ENCODE peak calls at places on chromosomes 12 and 14, in five cellular contexts. M is A549, W is K562, P is HEK293T, N is HepG2. T is an unnamed sample.

GRCh38 chr12:58302487-58303011 is 361.2 kb downstream of the ATP23 start:
- DNase-seq in P (no peak), W (no peak), N (no peak), M (no peak), T (no peak)

GRCh38 chr12:68630050-68630449 is 19.4 kb downstream of the RAP1B start:
- DNase-seq in W (no peak), M (no peak), P (no peak), N (no peak), T (no peak)

GRCh38 chr12:21221778-21222177 is 90.8 kb downstream of the SLCO1B1 start:
- DNase-seq in W (no peak), M (no peak), N (no peak), P (no peak), T (no peak)

GRCh38 chr12:32110942-32111341 is 4.3 kb downstream of the BICD1 start:
- DNase-seq in N (no peak), M (no peak), P (no peak), W (no peak), T (no peak)

GRCh38 chr12:45415393-45415817 is 199.5 kb downstream of the ANO6 start:
- DNase-seq in M (peak), W (no peak), N (peak), P (peak), T (peak)

GRCh38 chr14:61034416-61035100 is 53.5 kb downstream of the SLC38A6 start:
- DNase-seq in W (no peak), N (no peak), P (no peak), M (no peak), T (no peak)

GRCh38 chr12:1204581-1205121 is 213.6 kb downstream of the ERC1 start:
- DNase-seq in M (no peak), P (no peak), N (no peak), W (no peak), T (no peak)

GRCh38 chr12:77980782-77981181 is 150.1 kb downstream of the NAV3 start:
- DNase-seq in M (no peak), W (no peak), P (no peak), N (no peak), T (no peak)

GRCh38 chr12:96861656-96862055 is 45.4 kb upstream of the NEDD1 start:
- DNase-seq in N (no peak), M (no peak), P (no peak), W (no peak), T (no peak)

GRCh38 chr12:12749433-12749832 is 32.3 kb downstream of the CDKN1B start:
- DNase-seq in W (no peak), P (no peak), N (peak), M (no peak), T (no peak)

GRCh38 chr14:69268763-69269162 is 8.8 kb downstream of the GALNT16 start:
- DNase-seq in N (no peak), W (no peak), P (no peak), M (no peak), T (peak)

GRCh38 chr12:991350-992278 is 591 bp downstream of the ERC1 start:
- DNase-seq in W (peak), P (peak), M (peak), N (no peak), T (peak)

GRCh38 chr14:69398818-69399210 is 322 bp downstream of the SLC39A9 start:
- DNase-seq in W (no peak), N (no peak), P (no peak), M (no peak), T (no peak)

GRCh38 chr12:14367097-14367661 is 1.7 kb downstream of the ATF7IP start:
- DNase-seq in M (no peak), N (peak), P (no peak), W (no peak), T (peak)

GRCh38 chr12:4745249-4745648 is 25.0 kb downstream of the GALNT8 start:
- DNase-seq in N (no peak), P (no peak), W (no peak), M (no peak), T (no peak)

GRCh38 chr12:123522164-123522563 is 11.4 kb downstream of the RILPL1 start:
- DNase-seq in W (peak), N (no peak), M (no peak), P (no peak), T (no peak)

GRCh38 chr14:56797569-56798446 is 12.5 kb downstream of the OTX2 start:
- DNase-seq in P (no peak), M (no peak), N (no peak), W (no peak), T (no peak)

GRCh38 chr14:31930493-31931225 is 146.4 kb upstream of the ARHGAP5 start:
- DNase-seq in M (peak), W (no peak), N (peak), P (no peak), T (peak)

GRCh38 chr14:90523961-90524875 is 127.4 kb downstream of the CALM1 start:
- DNase-seq in P (no peak), W (no peak), N (no peak), M (no peak), T (no peak)

GRCh38 chr14:101843665-101844064 is 82.2 kb downstream of the PPP2R5C start:
- DNase-seq in W (no peak), M (no peak), P (no peak), N (no peak), T (no peak)

GRCh38 chr14:103550451-103551337 is 11.8 kb downstream of the BAG5 start:
- DNase-seq in N (no peak), W (no peak), M (no peak), P (no peak), T (no peak)

GRCh38 chr14:36874396-36875138 is 212.9 kb downstream of the PAX9 start:
- DNase-seq in W (no peak), M (no peak), P (no peak), N (no peak), T (no peak)

GRCh38 chr14:101705733-101706508 is 55.6 kb upstream of the PPP2R5C start:
- DNase-seq in M (no peak), P (no peak), N (no peak), W (no peak), T (no peak)

GRCh38 chr14:94903338-94903737 is 133.4 kb upstream of the GSC start:
- DNase-seq in N (no peak), P (no peak), M (no peak), W (no peak), T (no peak)

GRCh38 chr14:95320076-95320895 is 578 bp upstream of the CLMN start:
- DNase-seq in N (no peak), W (no peak), M (no peak), P (no peak), T (no peak)

GRCh38 chr14:37583358-37584210 is 11.5 kb downstream of the FOXA1 start:
- DNase-seq in M (no peak), N (peak), W (no peak), P (peak), T (no peak)

GRCh38 chr14:63512861-63513260 is 30.3 kb downstream of the PPP2R5E start:
- DNase-seq in N (no peak), M (no peak), W (no peak), P (no peak), T (peak)

GRCh38 chr12:89951050-89951693 is 242.5 kb upstream of the ATP2B1 start:
- DNase-seq in N (no peak), W (no peak), P (peak), M (peak), T (peak)

GRCh38 chr12:47038270-47038748 is 41.1 kb upstream of the PCED1B start:
- DNase-seq in N (no peak), W (no peak), M (peak), P (no peak), T (peak)

GRCh38 chr12:116015525-116015924 is 262.0 kb downstream of the MED13L start:
- DNase-seq in N (peak), W (no peak), M (peak), P (peak), T (peak)

GRCh38 chr12:42130670-42131402 is 13.8 kb downstream of the GXYLT1 start:
- DNase-seq in N (no peak), W (no peak), P (no peak), M (no peak), T (peak)

GRCh38 chr14:32382704-32383103 is 53.6 kb downstream of the AKAP6 start:
- DNase-seq in W (no peak), P (peak), M (no peak), N (no peak), T (no peak)

GRCh38 chr12:49961993-49962764 is 507 bp downstream of the AQP5 start:
- DNase-seq in P (no peak), W (no peak), M (no peak), N (no peak), T (no peak)

GRCh38 chr14:72480465-72481243 is 413.2 kb downstream of the DPF3 start:
- DNase-seq in P (no peak), N (no peak), W (peak), M (no peak), T (peak)

GRCh38 chr14:89178376-89178775 is 238.7 kb downstream of the FOXN3 start:
- DNase-seq in P (no peak), W (no peak), M (no peak), N (no peak), T (no peak)

GRCh38 chr14:36516719-36517241 is 3.3 kb downstream of the NKX2-1 start:
- DNase-seq in P (no peak), N (no peak), M (no peak), W (no peak), T (no peak)

DNA sequence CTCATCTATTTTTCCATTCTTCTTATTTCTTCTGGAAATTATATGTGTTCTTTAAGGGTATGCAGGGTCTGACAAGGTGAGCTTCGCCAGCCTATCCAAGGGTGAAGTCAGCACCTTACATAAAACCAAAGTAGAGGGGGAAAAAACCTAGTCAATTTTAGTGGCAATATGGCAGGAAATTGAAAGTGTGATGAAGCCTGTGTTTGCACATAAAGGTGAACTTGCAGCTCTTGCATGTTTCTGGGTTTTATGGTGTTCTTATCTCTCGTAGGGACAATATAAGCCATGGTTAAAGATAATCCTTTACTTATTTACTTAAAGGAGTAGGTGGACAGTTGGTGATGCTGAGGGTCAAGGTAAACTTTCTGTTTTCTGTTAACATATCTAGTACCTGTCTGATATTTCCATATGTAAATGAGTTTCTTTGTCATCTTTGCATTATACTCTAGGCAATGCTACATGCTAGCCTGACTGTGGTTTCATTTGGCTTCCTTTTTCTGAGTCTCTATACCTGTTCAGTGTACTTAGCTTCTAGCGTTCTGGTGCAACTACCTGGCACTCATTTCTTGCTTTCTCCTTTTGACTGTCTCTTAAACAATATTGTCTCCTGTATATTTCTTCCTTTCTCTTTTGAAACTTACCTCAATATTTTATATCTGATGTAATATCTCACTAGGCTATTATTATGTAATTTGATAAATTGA is 32.9 kb downstream of the CCDC91 start:
- DNase-seq in N (no peak), M (no peak), W (no peak), P (no peak), T (no peak)
- TF ChIP-seq BHLHE40 in N (no peak), M (no peak), W (no peak), P (no peak), T (no peak)

GRCh38 chr12:64160718-64161060 is 61.4 kb downstream of the KICS2 start:
- DNase-seq in P (no peak), M (no peak), N (no peak), W (no peak), T (peak)
- TF ChIP-seq BHLHE40 in P (no peak), M (no peak), N (no peak), W (no peak), T (no peak)

GRCh38 chr14:105420141-105420975 is 731 bp downstream of the MTA1 start:
- DNase-seq in M (no peak), P (peak), W (peak), N (no peak), T (no peak)

GRCh38 chr14:105416671-105417070 is 3.0 kb upstream of the MTA1 start:
- DNase-seq in P (no peak), W (no peak), M (no peak), N (no peak), T (no peak)

GRCh38 chr14:105419055-105419304 is 647 bp upstream of the MTA1 start:
- DNase-seq in P (no peak), W (no peak), N (no peak), M (no peak), T (no peak)

GRCh38 chr14:105419305-105420091 is at the start of gene MTA1:
- DNase-seq in N (peak), W (peak), P (peak), M (no peak), T (peak)

DNA sequence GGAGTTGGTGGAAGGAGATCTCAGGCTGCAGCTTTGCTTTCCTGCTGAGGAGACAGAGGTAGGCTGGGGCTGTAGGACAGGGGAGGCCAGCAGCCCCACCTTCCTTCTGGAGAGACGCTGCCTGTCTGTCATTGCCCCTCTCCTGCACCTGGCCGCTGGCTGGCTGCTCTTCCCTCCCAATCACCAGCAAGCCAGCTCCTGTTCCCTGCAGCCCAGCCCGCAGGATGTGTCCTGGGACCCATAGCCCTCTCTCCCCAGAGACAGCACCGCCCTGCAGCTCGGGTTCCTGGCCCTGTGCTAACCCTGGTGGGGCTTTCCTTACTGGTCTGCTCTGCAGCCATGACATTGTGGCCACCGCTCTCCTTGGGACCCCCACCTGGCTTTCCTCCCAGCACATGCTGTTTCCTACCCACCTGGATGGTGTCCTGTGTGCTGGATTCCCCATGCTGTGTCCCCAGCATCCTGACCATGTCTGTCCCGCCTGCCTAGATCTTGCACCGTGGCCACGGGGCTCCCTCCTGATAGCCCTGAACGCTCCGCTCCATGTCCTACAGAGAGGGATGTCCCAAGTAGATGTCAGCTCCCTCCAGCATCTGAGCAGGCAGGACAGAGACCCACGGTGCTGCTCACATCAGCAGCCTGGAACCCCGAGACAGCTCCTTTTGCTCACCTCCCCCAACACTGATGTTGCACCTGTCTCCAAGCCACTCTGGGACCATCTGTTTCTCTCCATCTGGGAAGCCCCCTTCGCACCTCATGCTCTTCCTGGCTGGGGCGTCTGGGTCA is 1.2 kb upstream of the MTA1 start:
- DNase-seq in M (no peak), N (no peak), P (no peak), W (no peak), T (no peak)
- TF ChIP-seq BHLHE40 in M (no peak), N (no peak), P (no peak), W (no peak), T (no peak)

DNA sequence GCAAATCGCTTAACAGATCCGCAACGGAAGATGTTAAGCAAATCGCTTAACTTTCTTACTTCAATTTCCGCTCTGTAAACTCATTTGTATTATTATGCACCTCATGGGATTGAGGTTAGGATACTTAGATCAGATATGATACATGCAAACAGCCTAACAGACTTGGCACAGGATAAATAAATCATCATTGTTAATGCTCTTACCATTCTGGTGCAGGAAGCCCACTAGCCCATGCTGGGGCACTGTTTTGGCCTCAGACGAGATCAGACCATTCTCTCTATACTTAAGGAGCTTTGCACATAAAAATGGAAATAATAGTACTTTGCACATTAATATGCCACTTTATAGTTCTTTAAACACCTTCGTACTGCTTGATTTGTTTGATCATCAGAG is 445 bp downstream of the NCAPD2 start:
- DNase-seq in N (no peak), W (no peak), P (peak), M (no peak), T (no peak)
- TF ChIP-seq BHLHE40 in N (no peak), W (no peak), P (no peak), M (no peak), T (no peak)

DNA sequence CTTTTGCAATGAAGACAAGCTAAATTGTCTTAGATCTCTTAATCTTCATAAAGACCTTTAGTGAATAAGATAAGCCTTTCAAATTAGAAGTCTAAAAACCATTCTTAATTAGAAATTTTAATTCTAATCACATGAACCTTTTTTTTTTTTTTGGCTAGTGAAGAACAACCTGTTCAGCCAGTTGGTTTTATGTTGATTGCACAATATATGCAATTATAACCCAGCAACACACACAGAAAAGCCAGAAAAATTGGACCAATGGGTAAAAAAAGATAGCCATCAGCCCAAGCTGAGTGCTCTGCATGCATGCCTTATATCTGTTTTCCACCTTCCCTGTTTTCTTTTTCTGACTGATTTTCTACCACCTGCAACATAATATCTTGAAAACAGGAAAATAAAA is 252.2 kb downstream of the SYT10 start:
- DNase-seq in P (no peak), W (no peak), M (no peak), N (no peak), T (no peak)
- TF ChIP-seq BHLHE40 in P (no peak), W (no peak), M (no peak), N (no peak), T (no peak)

DNA sequence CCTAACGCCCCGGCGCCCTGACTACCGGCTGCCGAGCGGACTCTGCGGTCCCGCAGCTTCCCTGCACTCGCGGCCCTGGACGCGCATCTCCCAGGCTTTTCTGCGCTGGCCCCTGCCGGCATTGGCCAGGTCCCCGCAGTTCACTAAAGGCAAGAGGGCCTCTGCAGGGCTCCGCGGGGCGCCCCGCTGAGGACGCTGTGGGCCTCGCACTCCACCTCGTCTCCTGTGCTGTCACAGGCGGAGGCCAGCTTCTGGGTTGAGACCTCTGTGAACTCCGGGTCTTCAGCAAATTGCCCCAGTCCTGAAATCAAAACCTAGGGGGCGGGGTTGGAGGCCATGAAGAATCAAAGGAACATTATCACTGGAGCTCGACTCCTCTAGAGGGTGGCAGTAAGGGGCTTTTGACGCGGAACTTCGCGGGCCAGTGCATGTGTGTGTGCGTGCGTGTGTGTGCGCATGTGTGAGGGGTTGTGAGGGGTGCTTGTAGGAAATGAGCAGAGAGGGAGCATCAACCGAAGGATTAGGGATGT is 68.5 kb upstream of the CAPRIN2 start:
- DNase-seq in W (no peak), P (no peak), N (no peak), M (no peak), T (no peak)
- TF ChIP-seq BHLHE40 in W (no peak), P (no peak), N (no peak), M (no peak), T (no peak)

T was measured in IMR-90.